ENCODE peak calls at places on chromosomes 12 and 14, in six cellular contexts. One of them, this sample, is unnamed.
A peak's percentile ranks its signal among the peaks of the same experiment; 100 is the strongest.

GRCh38 chr14:36718216-36718615 is 56.6 kb downstream of the PAX9 start:
- DNase-seq in K562: no peak
- DNase-seq in CD8-positive, alpha-beta memory T cell: no peak
- DNase-seq in fibroblast of lung: peak; percentile 6
- DNase-seq in endothelial cell of umbilical vein: no peak
- DNase-seq in astrocyte: peak; percentile 3
- DNase-seq in this sample: peak; percentile 2

GRCh38 chr12:65891987-65892481 is 67.8 kb downstream of the HMGA2 start:
- DNase-seq in K562: no peak
- DNase-seq in fibroblast of lung: peak; percentile 100
- DNase-seq in astrocyte: peak; percentile 100
- DNase-seq in CD8-positive, alpha-beta memory T cell: no peak
- DNase-seq in endothelial cell of umbilical vein: peak; percentile 91
- DNase-seq in this sample: peak; percentile 97

GRCh38 chr12:126811401-126811800 is 1455.6 kb upstream of the TMEM132C start:
- DNase-seq in endothelial cell of umbilical vein: no peak
- DNase-seq in K562: no peak
- DNase-seq in CD8-positive, alpha-beta memory T cell: no peak
- DNase-seq in astrocyte: no peak
- DNase-seq in fibroblast of lung: no peak
- DNase-seq in this sample: no peak

GRCh38 chr12:45231515-45232145 is 15.7 kb downstream of the ANO6 start:
- DNase-seq in astrocyte: peak; percentile 88
- DNase-seq in K562: no peak
- DNase-seq in fibroblast of lung: peak; percentile 89
- DNase-seq in CD8-positive, alpha-beta memory T cell: no peak
- DNase-seq in endothelial cell of umbilical vein: peak; percentile 82
- DNase-seq in this sample: peak; percentile 78

GRCh38 chr12:1801285-1801975 is 18.9 kb upstream of the LRTM2 start:
- DNase-seq in K562: no peak
- DNase-seq in CD8-positive, alpha-beta memory T cell: no peak
- DNase-seq in endothelial cell of umbilical vein: no peak
- DNase-seq in fibroblast of lung: peak; percentile 73
- DNase-seq in astrocyte: peak; percentile 66
- DNase-seq in this sample: no peak

GRCh38 chr14:105326891-105327694 is 12.5 kb downstream of the PACS2 start:
- DNase-seq in endothelial cell of umbilical vein: no peak
- DNase-seq in K562: no peak
- DNase-seq in CD8-positive, alpha-beta memory T cell: no peak
- DNase-seq in fibroblast of lung: no peak
- DNase-seq in astrocyte: no peak
- DNase-seq in this sample: no peak

GRCh38 chr12:24012528-24012927 is 63.1 kb upstream of the SOX5 start:
- DNase-seq in CD8-positive, alpha-beta memory T cell: no peak
- DNase-seq in K562: no peak
- DNase-seq in astrocyte: no peak
- DNase-seq in fibroblast of lung: no peak
- DNase-seq in endothelial cell of umbilical vein: peak; percentile 35
- DNase-seq in this sample: peak; percentile 7

GRCh38 chr12:124506145-124506831 is 61.1 kb downstream of the NCOR2 start:
- DNase-seq in fibroblast of lung: peak; percentile 77
- DNase-seq in astrocyte: peak; percentile 70
- DNase-seq in CD8-positive, alpha-beta memory T cell: no peak
- DNase-seq in K562: peak; percentile 38
- DNase-seq in endothelial cell of umbilical vein: peak; percentile 75
- DNase-seq in this sample: peak; percentile 55

GRCh38 chr12:12922191-12922616 is 29.8 kb downstream of the GPRC5D start:
- DNase-seq in astrocyte: peak; percentile 49
- DNase-seq in K562: no peak
- DNase-seq in endothelial cell of umbilical vein: peak; percentile 65
- DNase-seq in CD8-positive, alpha-beta memory T cell: no peak
- DNase-seq in fibroblast of lung: peak; percentile 57
- DNase-seq in this sample: peak; percentile 67

GRCh38 chr12:76020731-76021672 is 10.6 kb downstream of the PHLDA1 start:
- DNase-seq in astrocyte: peak; percentile 100
- DNase-seq in K562: no peak
- DNase-seq in endothelial cell of umbilical vein: peak; percentile 94
- DNase-seq in fibroblast of lung: peak; percentile 99
- DNase-seq in CD8-positive, alpha-beta memory T cell: peak; percentile 70
- DNase-seq in this sample: peak; percentile 95

GRCh38 chr14:93103392-93104080 is 12.2 kb downstream of the ITPK1 start:
- DNase-seq in K562: no peak
- DNase-seq in fibroblast of lung: no peak
- DNase-seq in astrocyte: no peak
- DNase-seq in CD8-positive, alpha-beta memory T cell: peak; percentile 64
- DNase-seq in endothelial cell of umbilical vein: no peak
- DNase-seq in this sample: peak; percentile 93

GRCh38 chr12:4270016-4270669 is 3.4 kb upstream of the CCND2 start:
- DNase-seq in fibroblast of lung: no peak
- DNase-seq in astrocyte: no peak
- DNase-seq in CD8-positive, alpha-beta memory T cell: peak; percentile 41
- DNase-seq in K562: no peak
- DNase-seq in endothelial cell of umbilical vein: no peak
- DNase-seq in this sample: no peak

GRCh38 chr12:56878010-56878339 is 56.2 kb downstream of the SDR9C7 start:
- DNase-seq in K562: peak; percentile 28
- DNase-seq in fibroblast of lung: peak; percentile 6
- DNase-seq in astrocyte: no peak
- DNase-seq in endothelial cell of umbilical vein: no peak
- DNase-seq in CD8-positive, alpha-beta memory T cell: no peak
- DNase-seq in this sample: peak; percentile 94

GRCh38 chr14:94342334-94342934 is 19.3 kb upstream of the SERPINA6 start:
- DNase-seq in CD8-positive, alpha-beta memory T cell: no peak
- DNase-seq in fibroblast of lung: peak; percentile 100
- DNase-seq in endothelial cell of umbilical vein: peak; percentile 1
- DNase-seq in astrocyte: peak; percentile 100
- DNase-seq in K562: no peak
- DNase-seq in this sample: peak; percentile 96

GRCh38 chr12:52247622-52248540 is 14.8 kb downstream of the KRT7 start:
- DNase-seq in K562: no peak
- DNase-seq in CD8-positive, alpha-beta memory T cell: no peak
- DNase-seq in endothelial cell of umbilical vein: no peak
- DNase-seq in fibroblast of lung: no peak
- DNase-seq in astrocyte: no peak
- DNase-seq in this sample: no peak

GRCh38 chr14:61355892-61356325 is 34.5 kb downstream of the PRKCH start:
- DNase-seq in CD8-positive, alpha-beta memory T cell: no peak
- DNase-seq in endothelial cell of umbilical vein: peak; percentile 100
- DNase-seq in astrocyte: peak; percentile 22
- DNase-seq in fibroblast of lung: peak; percentile 55
- DNase-seq in K562: no peak
- DNase-seq in this sample: peak; percentile 82

GRCh38 chr12:99974146-99974545 is 10.6 kb downstream of the ANKS1B start:
- DNase-seq in CD8-positive, alpha-beta memory T cell: no peak
- DNase-seq in endothelial cell of umbilical vein: no peak
- DNase-seq in K562: no peak
- DNase-seq in fibroblast of lung: no peak
- DNase-seq in astrocyte: no peak
- DNase-seq in this sample: no peak

GRCh38 chr14:70130498-70130897 is 58.3 kb downstream of the SLC8A3 start:
- DNase-seq in fibroblast of lung: no peak
- DNase-seq in astrocyte: no peak
- DNase-seq in K562: no peak
- DNase-seq in CD8-positive, alpha-beta memory T cell: no peak
- DNase-seq in endothelial cell of umbilical vein: no peak
- DNase-seq in this sample: no peak

GRCh38 chr12:131123817-131124216 is 170.1 kb downstream of the ADGRD1 start:
- DNase-seq in K562: no peak
- DNase-seq in endothelial cell of umbilical vein: no peak
- DNase-seq in CD8-positive, alpha-beta memory T cell: no peak
- DNase-seq in astrocyte: no peak
- DNase-seq in fibroblast of lung: no peak
- DNase-seq in this sample: no peak

GRCh38 chr14:42523656-42524055 is 917.0 kb downstream of the LRFN5 start:
- DNase-seq in CD8-positive, alpha-beta memory T cell: no peak
- DNase-seq in endothelial cell of umbilical vein: no peak
- DNase-seq in fibroblast of lung: no peak
- DNase-seq in astrocyte: no peak
- DNase-seq in K562: no peak
- DNase-seq in this sample: no peak

GRCh38 chr12:120314220-120314619 is 12.1 kb downstream of the SIRT4 start:
- DNase-seq in K562: peak; percentile 42
- DNase-seq in endothelial cell of umbilical vein: peak; percentile 14
- DNase-seq in fibroblast of lung: no peak
- DNase-seq in CD8-positive, alpha-beta memory T cell: no peak
- DNase-seq in astrocyte: no peak
- DNase-seq in this sample: no peak

GRCh38 chr14:55780156-55780946 is 200.3 kb downstream of the KTN1 start:
- DNase-seq in fibroblast of lung: peak; percentile 78
- DNase-seq in CD8-positive, alpha-beta memory T cell: no peak
- DNase-seq in endothelial cell of umbilical vein: peak; percentile 95
- DNase-seq in K562: no peak
- DNase-seq in astrocyte: peak; percentile 79
- DNase-seq in this sample: peak; percentile 57

GRCh38 chr12:76495556-76495955 is 64.0 kb downstream of the OSBPL8 start:
- DNase-seq in astrocyte: peak; percentile 15
- DNase-seq in CD8-positive, alpha-beta memory T cell: no peak
- DNase-seq in fibroblast of lung: peak; percentile 25
- DNase-seq in K562: no peak
- DNase-seq in endothelial cell of umbilical vein: no peak
- DNase-seq in this sample: no peak

GRCh38 chr14:24437020-24437735 is 5.4 kb downstream of the SDR39U1 start:
- DNase-seq in K562: no peak
- DNase-seq in fibroblast of lung: no peak
- DNase-seq in CD8-positive, alpha-beta memory T cell: no peak
- DNase-seq in astrocyte: no peak
- DNase-seq in endothelial cell of umbilical vein: peak; percentile 22
- DNase-seq in this sample: no peak

GRCh38 chr12:115378296-115378695 is 694.3 kb upstream of the TBX3 start:
- DNase-seq in K562: no peak
- DNase-seq in astrocyte: no peak
- DNase-seq in fibroblast of lung: no peak
- DNase-seq in endothelial cell of umbilical vein: no peak
- DNase-seq in CD8-positive, alpha-beta memory T cell: no peak
- DNase-seq in this sample: no peak

GRCh38 chr14:20503905-20504304 is 1.4 kb upstream of the RNASE10 start:
- DNase-seq in endothelial cell of umbilical vein: peak; percentile 79
- DNase-seq in astrocyte: no peak
- DNase-seq in K562: no peak
- DNase-seq in fibroblast of lung: no peak
- DNase-seq in CD8-positive, alpha-beta memory T cell: no peak
- DNase-seq in this sample: no peak

GRCh38 chr12:68538722-68539614 is 71.7 kb upstream of the RAP1B start:
- DNase-seq in endothelial cell of umbilical vein: peak; percentile 66
- DNase-seq in CD8-positive, alpha-beta memory T cell: peak; percentile 79
- DNase-seq in K562: peak; percentile 19
- DNase-seq in astrocyte: peak; percentile 79
- DNase-seq in fibroblast of lung: peak; percentile 85
- DNase-seq in this sample: peak; percentile 28

GRCh38 chr14:48670939-48671338 is 915.2 kb downstream of the RPS29 start:
- DNase-seq in fibroblast of lung: no peak
- DNase-seq in astrocyte: no peak
- DNase-seq in endothelial cell of umbilical vein: no peak
- DNase-seq in K562: no peak
- DNase-seq in CD8-positive, alpha-beta memory T cell: no peak
- DNase-seq in this sample: no peak

GRCh38 chr12:88624911-88625310 is 44.6 kb upstream of the KITLG start:
- DNase-seq in fibroblast of lung: peak; percentile 83
- DNase-seq in CD8-positive, alpha-beta memory T cell: no peak
- DNase-seq in endothelial cell of umbilical vein: no peak
- DNase-seq in astrocyte: peak; percentile 80
- DNase-seq in K562: no peak
- DNase-seq in this sample: peak; percentile 80

GRCh38 chr12:1914116-1914911 is 4.1 kb downstream of the CACNA2D4 start:
- DNase-seq in fibroblast of lung: no peak
- DNase-seq in CD8-positive, alpha-beta memory T cell: no peak
- DNase-seq in astrocyte: no peak
- DNase-seq in K562: no peak
- DNase-seq in endothelial cell of umbilical vein: no peak
- DNase-seq in this sample: no peak

GRCh38 chr12:76259071-76259470 is 89.1 kb downstream of the BBS10 start:
- DNase-seq in astrocyte: no peak
- DNase-seq in endothelial cell of umbilical vein: peak; percentile 69
- DNase-seq in fibroblast of lung: no peak
- DNase-seq in K562: no peak
- DNase-seq in CD8-positive, alpha-beta memory T cell: no peak
- DNase-seq in this sample: no peak

GRCh38 chr12:1799068-1799881 is 21.1 kb upstream of the LRTM2 start:
- DNase-seq in endothelial cell of umbilical vein: no peak
- DNase-seq in K562: no peak
- DNase-seq in CD8-positive, alpha-beta memory T cell: no peak
- DNase-seq in astrocyte: no peak
- DNase-seq in fibroblast of lung: no peak
- DNase-seq in this sample: no peak

This sample was measured in NCI-H226.